ENCODE peak calls at places on chromosome 17, in six cellular contexts. C is transverse colon; P is uterus; I is small intestine; W is neural progenitor cell; H is CD8-positive, alpha-beta T cell. E is an unnamed sample. For H3K36me3, the result is how much of the 10 kb centered on the place peaks cover.

GRCh38 chr17:1188812-1189211 is 9.0 kb upstream of the ABR start:
- DNase-seq in H (no peak), C (peak), P (peak), W (no peak), I (no peak), E (peak)

GRCh38 chr17:48068491-48068961 is 20.4 kb downstream of the NFE2L1 start:
- DNase-seq in H (no peak), W (no peak), I (peak), C (no peak), P (no peak), E (no peak)

GRCh38 chr17:17844079-17844478 is 7.3 kb upstream of the SREBF1 start:
- DNase-seq in H (no peak), P (no peak), C (no peak), I (no peak), W (no peak), E (no peak)

GRCh38 chr17:58330997-58331814 is 2.6 kb upstream of the TSPOAP1 start:
- DNase-seq in W (no peak), C (peak), H (peak), P (no peak), I (peak), E (peak)

GRCh38 chr17:12472613-12473173 is 193.0 kb upstream of the MYOCD start:
- DNase-seq in H (no peak), C (no peak), W (no peak), I (no peak), P (no peak), E (no peak)

GRCh38 chr17:45288825-45289224 is 26.9 kb upstream of the SPATA32 start:
- DNase-seq in W (no peak), C (no peak), P (peak), I (peak), H (no peak), E (peak)

GRCh38 chr17:63622571-63623390 is 564 bp downstream of the MAP3K3 start:
- DNase-seq in W (peak), I (peak), H (peak), P (peak), C (peak), E (peak)

GRCh38 chr17:183021-183420 is 1.6 kb upstream of the DOC2B start:
- DNase-seq in I (no peak), W (no peak), C (no peak), P (no peak), H (no peak), E (peak)

GRCh38 chr17:62905233-62905632 is 60.8 kb upstream of the TANC2 start:
- DNase-seq in I (no peak), W (no peak), H (no peak), C (no peak), P (no peak), E (no peak)

GRCh38 chr17:77142689-77143088 is 1.9 kb downstream of the SEC14L1 start:
- DNase-seq in W (no peak), I (no peak), P (no peak), H (no peak), C (no peak), E (no peak)

GRCh38 chr17:72717276-72717675 is 375.2 kb downstream of the SLC39A11 start:
- DNase-seq in W (no peak), C (no peak), I (no peak), P (no peak), H (no peak), E (no peak)

GRCh38 chr17:28548417-28549130 is 3.9 kb downstream of the UNC119 start:
- DNase-seq in W (no peak), C (no peak), H (no peak), P (no peak), I (no peak), E (no peak)

GRCh38 chr17:50959341-50959740 is 93.2 kb upstream of the TOB1 start:
- DNase-seq in H (no peak), C (no peak), P (no peak), W (no peak), I (no peak), E (no peak)

GRCh38 chr17:6755731-6756184 is at the start of gene XAF1:
- DNase-seq in W (no peak), C (peak), I (peak), P (peak), H (peak), E (peak)

GRCh38 chr17:76276461-76277299 is 11.5 kb downstream of the UBALD2 start:
- DNase-seq in W (no peak), P (no peak), I (no peak), C (no peak), H (no peak), E (no peak)

GRCh38 chr17:2011421-2012371 is 13.4 kb downstream of the RTN4RL1 start:
- DNase-seq in P (no peak), C (peak), H (no peak), W (peak), I (no peak), E (no peak)

GRCh38 chr17:27446569-27447301 is 9.5 kb upstream of the KSR1 start:
- DNase-seq in W (no peak), C (no peak), I (no peak), H (no peak), P (no peak), E (no peak)

GRCh38 chr17:80422276-80422675 is 7.3 kb downstream of the ENDOV start:
- DNase-seq in I (no peak), W (no peak), P (peak), H (no peak), C (no peak), E (no peak)

GRCh38 chr17:51029568-51030463 is 90.9 kb downstream of the SPAG9 start:
- DNase-seq in I (peak), W (no peak), H (no peak), P (no peak), C (no peak), E (no peak)

GRCh38 chr17:80694085-80694991 is 149.7 kb downstream of the RPTOR start:
- DNase-seq in I (no peak), P (no peak), W (no peak), C (no peak), H (no peak), E (no peak)

GRCh38 chr17:3935825-3936355 is 19.6 kb upstream of the P2RX1 start:
- DNase-seq in H (no peak), W (no peak), C (no peak), P (no peak), I (no peak), E (no peak)

GRCh38 chr17:21129023-21129681 is 2.4 kb downstream of the DHRS7B start:
- DNase-seq in C (no peak), I (peak), H (no peak), W (no peak), P (peak), E (no peak)

GRCh38 chr17:4186244-4186920 is 43.4 kb downstream of the CYB5D2 start:
- DNase-seq in I (no peak), C (no peak), P (peak), H (no peak), W (no peak), E (no peak)

GRCh38 chr17:17568772-17569195 is 22.7 kb downstream of the PEMT start:
- DNase-seq in H (peak), W (peak), P (peak), I (peak), C (peak), E (peak)

GRCh38 chr17:16997514-16998429 is 25.9 kb upstream of the TNFRSF13B start:
- DNase-seq in P (no peak), C (no peak), H (no peak), W (no peak), I (no peak), E (peak)

GRCh38 chr17:27415090-27415795 is 41.0 kb upstream of the KSR1 start:
- DNase-seq in W (no peak), I (no peak), H (no peak), C (no peak), P (no peak), E (no peak)

GRCh38 chr17:20217677-20218076 is 208.5 kb downstream of the SPECC1 start:
- DNase-seq in W (no peak), C (no peak), I (no peak), H (no peak), P (no peak), E (no peak)

GRCh38 chr17:44653954-44654353 is 2.3 kb upstream of the MEIOC start:
- DNase-seq in P (no peak), C (no peak), H (no peak), W (no peak), I (no peak), E (no peak)

GRCh38 chr17:3678095-3678820 is 9.6 kb downstream of the EMC6 start:
- DNase-seq in C (no peak), P (no peak), H (no peak), I (peak), W (peak), E (no peak)

GRCh38 chr17:2704031-2704889 is 7.3 kb downstream of the CLUH start:
- DNase-seq in W (no peak), H (no peak), C (no peak), I (no peak), P (no peak), E (no peak)

GRCh38 chr17:50026901-50027638 is 28.8 kb upstream of the ITGA3 start:
- DNase-seq in P (peak), C (peak), W (peak), I (peak), H (peak), E (peak)

GRCh38 chr17:51921500-51921899 is 237.0 kb downstream of the CA10 start:
- DNase-seq in I (no peak), H (no peak), C (no peak), P (no peak), W (no peak), E (no peak)

GRCh38 chr17:26766743-26767142 is 527.2 kb upstream of the WSB1 start:
- DNase-seq in C (no peak), P (no peak), I (no peak), H (no peak), W (no peak), E (no peak)

GRCh38 chr17:79749156-79749815 is 18.5 kb downstream of the ENPP7 start:
- DNase-seq in W (peak), P (no peak), I (no peak), H (no peak), C (no peak), E (no peak)

DNA sequence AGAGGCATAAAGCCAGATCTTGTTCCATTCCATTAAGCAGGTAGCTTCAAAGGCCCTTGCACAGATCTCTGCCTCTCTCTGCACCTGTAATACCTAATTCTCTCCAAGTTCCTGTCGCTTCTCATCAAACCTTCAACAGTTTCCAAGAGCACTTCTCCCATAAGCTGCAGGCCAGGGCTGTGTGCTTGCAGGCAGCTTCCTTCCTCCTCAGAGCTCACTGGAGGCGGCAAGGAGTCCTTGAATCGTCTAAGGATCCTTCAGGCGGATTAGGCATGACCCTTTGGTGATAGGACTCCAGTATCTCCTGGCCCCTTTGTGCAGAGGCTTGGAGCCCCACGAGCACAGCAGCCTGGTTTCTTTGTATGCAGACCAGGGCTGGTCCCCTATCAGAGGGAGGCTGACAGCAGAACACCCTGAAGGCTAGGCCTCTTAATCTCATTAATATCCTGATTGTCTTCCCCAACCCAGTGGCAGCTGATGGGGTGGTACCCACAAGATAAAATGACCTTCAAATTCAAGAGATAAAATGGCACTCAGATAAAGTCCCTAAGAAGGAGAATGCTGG is 19.8 kb downstream of the HNF1B start:
- DNase-seq in P (no peak), W (peak), C (no peak), I (no peak), H (no peak), E (no peak)
- H3K27ac ChIP-seq in P (no peak), W (no peak), C (peak), I (peak), H (no peak), E (no peak)

GRCh38 chr17:60075981-60076380 is 2.7 kb downstream of the HEATR6 start:
- DNase-seq in I (no peak), H (no peak), C (no peak), P (no peak), W (no peak), E (no peak)
- H3K36me3 ChIP-seq in I (under half), H (under half), C (under half), P (under half), W (under half), E (half or more)

DNA sequence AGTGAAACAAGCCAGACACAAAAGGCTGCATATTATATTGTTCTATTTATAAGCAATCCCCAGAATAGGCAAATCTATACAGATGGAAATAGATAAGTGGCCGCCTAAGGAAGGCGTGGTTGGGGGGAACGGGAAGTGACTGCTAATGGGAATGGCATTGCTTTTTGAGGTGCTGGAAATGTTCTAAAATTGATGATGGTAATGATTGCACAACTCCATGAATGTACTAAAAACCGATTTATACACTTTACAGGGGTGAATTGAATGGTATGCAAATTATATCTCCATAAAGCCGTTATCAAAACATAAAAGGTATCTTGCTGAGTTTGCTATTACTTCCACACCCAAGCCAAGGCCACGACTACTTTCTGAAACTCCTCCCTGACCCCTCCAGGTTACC is 67.7 kb downstream of the GAS7 start:
- DNase-seq in I (no peak), C (no peak), H (no peak), P (no peak), W (no peak), E (no peak)
- H3K4me3 ChIP-seq in I (no peak), C (no peak), H (no peak), P (no peak), W (no peak), E (no peak)

GRCh38 chr17:31687505-31688126 is 171.4 kb downstream of the COPRS start:
- DNase-seq in P (no peak), C (no peak), H (no peak), I (no peak), W (no peak), E (no peak)

GRCh38 chr17:31680126-31680525 is 178.9 kb downstream of the COPRS start:
- DNase-seq in W (no peak), P (no peak), C (no peak), H (no peak), I (no peak), E (no peak)

GRCh38 chr17:31688704-31689103 is 170.3 kb downstream of the COPRS start:
- DNase-seq in H (no peak), C (no peak), P (no peak), W (no peak), I (no peak), E (no peak)

GRCh38 chr17:31686495-31686894 is 172.5 kb downstream of the COPRS start:
- DNase-seq in I (no peak), H (no peak), P (no peak), C (no peak), W (no peak), E (no peak)

GRCh38 chr17:31684901-31685300 is 174.1 kb downstream of the COPRS start:
- DNase-seq in H (no peak), W (no peak), I (no peak), P (no peak), C (no peak), E (no peak)
- H3K27ac ChIP-seq in H (no peak), W (no peak), I (no peak), P (no peak), C (no peak), E (no peak)

GRCh38 chr17:82475458-82475857 is 16.9 kb downstream of the NARF start:
- DNase-seq in H (no peak), W (no peak), I (no peak), C (no peak), P (no peak), E (no peak)
- H3K36me3 ChIP-seq in H (under half), W (under half), I (under half), C (under half), P (under half), E (half or more)

GRCh38 chr17:82275326-82275725 is 1.8 kb upstream of the CSNK1D start:
- DNase-seq in W (no peak), P (no peak), I (no peak), H (no peak), C (no peak), E (peak)

GRCh38 chr17:82273327-82274133 is at the start of gene CSNK1D:
- DNase-seq in P (peak), W (peak), H (peak), C (peak), I (peak), E (peak)

GRCh38 chr17:82272495-82273326 is 789 bp downstream of the CSNK1D start:
- DNase-seq in H (peak), C (peak), I (peak), W (peak), P (peak), E (peak)

GRCh38 chr17:82276951-82277350 is 3.5 kb upstream of the CSNK1D start:
- DNase-seq in H (no peak), P (no peak), W (no peak), C (no peak), I (no peak), E (no peak)

DNA sequence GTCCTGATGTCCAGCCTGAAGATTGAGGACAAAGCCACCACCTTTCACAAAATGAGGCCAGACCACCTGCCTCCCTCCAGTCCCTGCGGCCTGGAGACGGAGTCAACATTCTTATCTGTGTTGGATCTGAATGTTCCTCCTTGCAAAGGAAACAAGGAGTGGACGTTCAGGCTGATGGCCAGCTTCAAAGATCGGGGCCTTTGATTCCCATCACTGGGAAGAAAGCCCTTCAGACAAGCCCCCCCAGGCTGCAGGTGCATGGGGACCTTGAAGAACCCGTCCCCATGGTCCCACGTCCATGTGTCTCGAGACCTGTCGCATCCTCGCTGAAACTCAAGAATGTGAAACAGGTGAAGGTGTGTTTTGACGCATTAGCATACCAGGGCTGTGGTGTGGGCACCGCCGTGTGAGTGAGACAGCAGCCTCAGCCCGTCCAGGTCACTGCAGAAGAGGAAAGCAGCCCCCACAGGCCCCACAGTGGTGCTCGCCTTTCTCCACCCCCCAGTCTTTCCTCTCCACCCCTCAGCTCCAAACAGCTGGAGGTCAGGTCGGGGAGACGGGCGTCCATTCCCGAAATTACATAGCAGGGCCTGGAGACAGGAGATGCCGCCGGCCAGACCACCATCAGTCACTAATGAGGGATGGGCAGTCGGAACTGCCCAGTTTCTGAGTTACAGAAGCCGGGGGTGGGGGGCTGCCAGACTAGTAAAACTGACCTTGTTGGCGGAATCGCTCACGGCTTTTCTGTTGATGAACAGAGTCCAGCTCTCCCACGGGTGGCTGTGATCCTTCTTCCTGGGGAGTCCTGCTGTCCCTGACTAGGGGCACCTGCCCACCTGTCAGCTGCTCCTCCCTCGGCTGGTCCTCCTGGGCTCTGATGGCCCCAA is 877 bp upstream of the CSNK1D start:
- DNase-seq in C (no peak), W (no peak), P (no peak), I (no peak), H (no peak), E (no peak)
- H3K4me3 ChIP-seq in C (peak), W (peak), P (peak), I (peak), H (peak), E (peak)

DNA sequence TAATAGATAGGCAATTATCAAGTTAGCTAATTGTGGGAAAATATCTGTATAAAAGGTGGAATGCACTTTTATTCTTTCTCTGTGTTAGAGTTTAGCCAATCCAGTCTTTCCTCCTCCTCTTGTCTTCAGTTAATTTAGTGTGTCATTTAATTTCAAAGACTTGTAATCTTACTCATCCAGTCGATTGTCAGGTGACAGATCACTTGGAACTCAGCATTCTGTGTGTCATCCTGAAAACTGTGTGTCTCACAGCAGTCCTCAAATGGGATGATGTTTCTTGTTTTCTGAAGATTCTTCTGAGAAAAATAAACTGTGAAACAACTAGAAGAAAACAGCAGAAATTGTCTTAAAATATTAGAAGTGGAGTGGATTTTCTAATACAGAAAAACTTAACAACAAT is 290 bp upstream of the KRTAP4-1 start:
- DNase-seq in H (no peak), I (no peak), C (no peak), P (no peak), W (no peak), E (no peak)
- H3K27ac ChIP-seq in H (no peak), I (no peak), C (no peak), P (no peak), W (no peak), E (no peak)